ENCODE peak calls at places on chromosomes 3 and 15, in five cellular contexts. W is GM23248; B is activated CD4-positive, alpha-beta T cell treated with anti-CD3 and anti-CD28 coated beads, Interleukin-2, amount 50 U/mL, for 4 hours; U is left ventricle myocardium inferior; P is stimulated activated naive CD8-positive, alpha-beta T cell treated with anti-CD3 and anti-CD28 coated beads, Interleukin-15, amount 100 ng/mL, for 72 hours. S is an unnamed sample.
A peak's percentile ranks its signal among the peaks of the same experiment; 100 is the strongest.

GRCh38 chr15:33111051-33111451 is 83.5 kb downstream of the FMN1 start:
- DNase-seq in W (peak; percentile 26), B (no peak), U (no peak), P (no peak), S (no peak)

GRCh38 chr15:35630570-35630969 is 84.6 kb upstream of the DPH6 start:
- DNase-seq in W (peak; percentile 60), B (no peak), U (peak; percentile 17), P (no peak), S (no peak)

GRCh38 chr3:112776836-112777235 is 69.8 kb downstream of the CD200R1L start:
- DNase-seq in W (no peak), B (no peak), U (no peak), P (no peak), S (no peak)

GRCh38 chr3:12984023-12984823 is 89.0 kb downstream of the IQSEC1 start:
- DNase-seq in W (peak; percentile 80), B (peak; percentile 50), U (peak; percentile 64), P (peak; percentile 49), S (peak; percentile 23)

GRCh38 chr3:111315911-111316310 is 226.1 kb upstream of the CD96 start:
- DNase-seq in W (peak; percentile 42), B (no peak), U (no peak), P (no peak), S (peak; percentile 23)

GRCh38 chr15:29122506-29122905 is 147.1 kb downstream of the NSMCE3 start:
- DNase-seq in W (no peak), B (no peak), U (no peak), P (no peak), S (no peak)

GRCh38 chr3:127158614-127159221 is 34.2 kb upstream of the PRR23E start:
- DNase-seq in W (peak; percentile 52), B (no peak), U (no peak), P (no peak), S (peak; percentile 22)

GRCh38 chr3:118480101-118480860 is 554.4 kb downstream of the IGSF11 start:
- DNase-seq in W (no peak), B (no peak), U (no peak), P (no peak), S (no peak)

GRCh38 chr3:114899186-114899931 is 247.7 kb downstream of the ZBTB20 start:
- DNase-seq in W (no peak), B (no peak), U (no peak), P (no peak), S (no peak)

GRCh38 chr3:74847093-74847492 is 232.6 kb upstream of the CNTN3 start:
- DNase-seq in W (no peak), B (no peak), U (no peak), P (no peak), S (no peak)

GRCh38 chr3:89059201-89059600 is 48.2 kb upstream of the EPHA3 start:
- DNase-seq in W (peak; percentile 71), B (no peak), U (no peak), P (no peak), S (no peak)

GRCh38 chr3:69326821-69327433 is 59.0 kb downstream of the FRMD4B start:
- DNase-seq in W (no peak), B (peak; percentile 45), U (no peak), P (peak; percentile 34), S (no peak)

GRCh38 chr15:62900071-62900812 is 142.3 kb upstream of the TPM1 start:
- DNase-seq in W (peak; percentile 66), B (no peak), U (no peak), P (no peak), S (no peak)

GRCh38 chr3:28972921-28973320 is 307.9 kb upstream of the RBMS3 start:
- DNase-seq in W (peak; percentile 28), B (no peak), U (no peak), P (no peak), S (peak; percentile 16)